ENCODE peak calls at places on chromosomes 7 and 10, in six cellular contexts. One of them, this sample, is unnamed.

GRCh38 chr10:12503311-12503710 is 154.0 kb downstream of the CAMK1D start:
- DNase-seq in HFFc6: no peak
- DNase-seq in epithelial cell of prostate: no peak
- DNase-seq in brain pericyte: no peak
- DNase-seq in mesenchymal stem cell: no peak
- DNase-seq in activated CD4-positive, CD25-positive, alpha-beta regulatory T cell: no peak
- DNase-seq in this sample: no peak

GRCh38 chr10:79298403-79299244 is 48.6 kb upstream of the PPIF start:
- DNase-seq in HFFc6: peak
- DNase-seq in activated CD4-positive, CD25-positive, alpha-beta regulatory T cell: no peak
- DNase-seq in brain pericyte: peak
- DNase-seq in epithelial cell of prostate: peak
- DNase-seq in mesenchymal stem cell: peak
- DNase-seq in this sample: peak

GRCh38 chr7:87878208-87878735 is 2.0 kb downstream of the DBF4 start:
- DNase-seq in mesenchymal stem cell: peak
- DNase-seq in brain pericyte: no peak
- DNase-seq in HFFc6: peak
- DNase-seq in activated CD4-positive, CD25-positive, alpha-beta regulatory T cell: no peak
- DNase-seq in epithelial cell of prostate: no peak
- DNase-seq in this sample: no peak

GRCh38 chr10:86415583-86415982 is 49.0 kb upstream of the GRID1 start:
- DNase-seq in mesenchymal stem cell: no peak
- DNase-seq in brain pericyte: no peak
- DNase-seq in HFFc6: no peak
- DNase-seq in epithelial cell of prostate: no peak
- DNase-seq in activated CD4-positive, CD25-positive, alpha-beta regulatory T cell: no peak
- DNase-seq in this sample: no peak

GRCh38 chr10:116268976-116269375 is 4.0 kb downstream of the GFRA1 start:
- DNase-seq in activated CD4-positive, CD25-positive, alpha-beta regulatory T cell: no peak
- DNase-seq in HFFc6: no peak
- DNase-seq in brain pericyte: no peak
- DNase-seq in mesenchymal stem cell: no peak
- DNase-seq in epithelial cell of prostate: no peak
- DNase-seq in this sample: no peak

GRCh38 chr7:106795877-106796231 is 69.2 kb upstream of the PIK3CG start:
- DNase-seq in brain pericyte: no peak
- DNase-seq in activated CD4-positive, CD25-positive, alpha-beta regulatory T cell: no peak
- DNase-seq in HFFc6: no peak
- DNase-seq in mesenchymal stem cell: no peak
- DNase-seq in epithelial cell of prostate: no peak
- DNase-seq in this sample: no peak

GRCh38 chr7:108093341-108093740 is 36.8 kb downstream of the LAMB4 start:
- DNase-seq in epithelial cell of prostate: no peak
- DNase-seq in HFFc6: no peak
- DNase-seq in brain pericyte: no peak
- DNase-seq in mesenchymal stem cell: no peak
- DNase-seq in activated CD4-positive, CD25-positive, alpha-beta regulatory T cell: no peak
- DNase-seq in this sample: no peak

GRCh38 chr7:85554294-85554877 is 367.5 kb upstream of the SEMA3D start:
- DNase-seq in HFFc6: peak
- DNase-seq in activated CD4-positive, CD25-positive, alpha-beta regulatory T cell: no peak
- DNase-seq in epithelial cell of prostate: peak
- DNase-seq in mesenchymal stem cell: peak
- DNase-seq in brain pericyte: peak
- DNase-seq in this sample: peak

GRCh38 chr7:128219646-128220045 is 21.4 kb upstream of the LEP start:
- DNase-seq in brain pericyte: no peak
- DNase-seq in HFFc6: no peak
- DNase-seq in mesenchymal stem cell: no peak
- DNase-seq in epithelial cell of prostate: no peak
- DNase-seq in activated CD4-positive, CD25-positive, alpha-beta regulatory T cell: no peak
- DNase-seq in this sample: no peak

GRCh38 chr10:43124574-43125273 is 13.5 kb upstream of the CSGALNACT2 start:
- DNase-seq in activated CD4-positive, CD25-positive, alpha-beta regulatory T cell: no peak
- DNase-seq in epithelial cell of prostate: no peak
- DNase-seq in HFFc6: no peak
- DNase-seq in brain pericyte: no peak
- DNase-seq in mesenchymal stem cell: no peak
- DNase-seq in this sample: peak